ENCODE peak calls at places on chromosome 16, in four cellular contexts. One of them, this sample, is unnamed.

GRCh38 chr16:46949216-46949892 is 24.1 kb downstream of the DNAJA2 start:
- DNase-seq in HAP-1: no peak
- DNase-seq in heart left ventricle: no peak
- DNase-seq in effector CD4-positive, alpha-beta T cell: no peak
- DNase-seq in this sample: no peak

GRCh38 chr16:85448557-85449194 is 164.4 kb upstream of the GSE1 start:
- DNase-seq in HAP-1: no peak
- DNase-seq in heart left ventricle: no peak
- DNase-seq in effector CD4-positive, alpha-beta T cell: peak
- DNase-seq in this sample: peak

GRCh38 chr16:67257486-67258159 is 8.8 kb downstream of the SLC9A5 start:
- DNase-seq in HAP-1: no peak
- DNase-seq in heart left ventricle: peak
- DNase-seq in effector CD4-positive, alpha-beta T cell: no peak
- DNase-seq in this sample: no peak

GRCh38 chr16:3013491-3013951 is 798 bp downstream of the CLDN9 start:
- DNase-seq in HAP-1: no peak
- DNase-seq in heart left ventricle: no peak
- DNase-seq in effector CD4-positive, alpha-beta T cell: no peak
- DNase-seq in this sample: no peak

GRCh38 chr16:83095926-83096692 is 469.3 kb downstream of the CDH13 start:
- DNase-seq in HAP-1: no peak
- DNase-seq in heart left ventricle: no peak
- DNase-seq in effector CD4-positive, alpha-beta T cell: no peak
- DNase-seq in this sample: no peak

GRCh38 chr16:683396-684066 is 603 bp downstream of the JMJD8 start:
- DNase-seq in HAP-1: no peak
- DNase-seq in heart left ventricle: no peak
- DNase-seq in effector CD4-positive, alpha-beta T cell: no peak
- DNase-seq in this sample: no peak

GRCh38 chr16:55012362-55012761 is 81.7 kb downstream of the IRX5 start:
- DNase-seq in HAP-1: no peak
- DNase-seq in heart left ventricle: no peak
- DNase-seq in effector CD4-positive, alpha-beta T cell: no peak
- DNase-seq in this sample: no peak

GRCh38 chr16:53789159-53789558 is 85.2 kb downstream of the FTO start:
- DNase-seq in HAP-1: no peak
- DNase-seq in heart left ventricle: no peak
- DNase-seq in effector CD4-positive, alpha-beta T cell: no peak
- DNase-seq in this sample: no peak

GRCh38 chr16:49986351-49987124 is 38.5 kb upstream of the CNEP1R1 start:
- DNase-seq in HAP-1: peak
- DNase-seq in heart left ventricle: no peak
- DNase-seq in effector CD4-positive, alpha-beta T cell: no peak
- DNase-seq in this sample: no peak

GRCh38 chr16:30941600-30942420 is 7.1 kb upstream of the ORAI3 start:
- DNase-seq in HAP-1: peak
- DNase-seq in heart left ventricle: peak
- DNase-seq in effector CD4-positive, alpha-beta T cell: peak
- DNase-seq in this sample: peak

GRCh38 chr16:25895371-25895770 is 203.6 kb downstream of the HS3ST4 start:
- DNase-seq in HAP-1: no peak
- DNase-seq in heart left ventricle: no peak
- DNase-seq in effector CD4-positive, alpha-beta T cell: no peak
- DNase-seq in this sample: no peak

GRCh38 chr16:24980077-24980793 is 34.9 kb downstream of the ARHGAP17 start:
- DNase-seq in HAP-1: no peak
- DNase-seq in heart left ventricle: no peak
- DNase-seq in effector CD4-positive, alpha-beta T cell: no peak
- DNase-seq in this sample: no peak

This sample was measured in stimulated activated naive CD4-positive, alpha-beta T cell.